ENCODE peak calls at places on chromosomes 2 and 18, in nine cellular contexts. U, W, T, D, G, Q, B, S and N are unnamed samples.

GRCh38 chr18:49024808-49025361 is 74.1 kb upstream of the SMAD7 start:
- DNase-seq in U (no peak), W (no peak), T (no peak), D (no peak), G (no peak), Q (no peak), B (no peak), S (no peak), N (no peak)

GRCh38 chr2:130819915-130820861 is 16.5 kb upstream of the ARHGEF4 start:
- DNase-seq in U (no peak), W (no peak), T (no peak), D (no peak), G (no peak), Q (no peak), B (no peak), S (peak; percentile 46), N (no peak)

GRCh38 chr18:44130365-44130942 is 550.2 kb upstream of the SETBP1 start:
- DNase-seq in U (peak; percentile 57), W (no peak), T (no peak), D (peak; percentile 64), G (peak; percentile 16), Q (no peak), B (no peak), S (peak; percentile 59), N (no peak)

GRCh38 chr2:6986251-6986893 is 69.2 kb downstream of the RNF144A start:
- DNase-seq in U (no peak), W (no peak), T (no peak), D (no peak), G (peak; percentile 93), Q (no peak), B (no peak), S (peak; percentile 57), N (no peak)

GRCh38 chr2:69893684-69894481 is at the start of gene SNRNP27:
- DNase-seq in U (peak; percentile 64), W (peak; percentile 20), T (peak; percentile 60), D (peak; percentile 93), G (peak; percentile 81), Q (peak; percentile 79), B (peak; percentile 87), S (peak; percentile 88), N (peak; percentile 56)

GRCh38 chr2:67388680-67389079 is 8.5 kb upstream of the ETAA1 start:
- DNase-seq in U (no peak), W (no peak), T (no peak), D (no peak), G (no peak), Q (no peak), B (no peak), S (no peak), N (no peak)

GRCh38 chr2:158502984-158503383 is 46.2 kb downstream of the PKP4 start:
- DNase-seq in U (peak; percentile 24), W (no peak), T (no peak), D (peak; percentile 25), G (no peak), Q (no peak), B (no peak), S (peak; percentile 69), N (peak; percentile 55)

GRCh38 chr2:217162533-217162932 is 302.7 kb upstream of the TNP1 start:
- DNase-seq in U (peak; percentile 93), W (no peak), T (no peak), D (peak; percentile 17), G (no peak), Q (no peak), B (no peak), S (peak; percentile 90), N (no peak)

GRCh38 chr2:222912117-222912516 is 51.3 kb downstream of the ACSL3 start:
- DNase-seq in U (no peak), W (peak; percentile 92), T (no peak), D (peak; percentile 41), G (peak; percentile 18), Q (no peak), B (no peak), S (peak; percentile 77), N (no peak)

GRCh38 chr18:24656571-24656971 is 196.1 kb downstream of the HRH4 start:
- DNase-seq in U (no peak), W (no peak), T (no peak), D (no peak), G (no peak), Q (no peak), B (no peak), S (peak; percentile 17), N (no peak)

GRCh38 chr18:34339155-34339554 is 114.4 kb upstream of the NOL4 start:
- DNase-seq in U (no peak), W (no peak), T (no peak), D (peak; percentile 29), G (no peak), Q (no peak), B (no peak), S (no peak), N (no peak)

GRCh38 chr2:7028846-7029245 is 111.6 kb downstream of the RNF144A start:
- DNase-seq in U (no peak), W (no peak), T (no peak), D (no peak), G (no peak), Q (no peak), B (no peak), S (no peak), N (no peak)

GRCh38 chr18:44643004-44643403 is 37.7 kb upstream of the SETBP1 start:
- DNase-seq in U (no peak), W (no peak), T (no peak), D (no peak), G (no peak), Q (no peak), B (no peak), S (no peak), N (no peak)

GRCh38 chr2:34069604-34070003 is 470.5 kb upstream of the FAM98A start:
- DNase-seq in U (no peak), W (no peak), T (no peak), D (no peak), G (no peak), Q (no peak), B (no peak), S (no peak), N (no peak)

GRCh38 chr2:64514018-64514417 is 10.1 kb upstream of the AFTPH start:
- DNase-seq in U (no peak), W (no peak), T (no peak), D (no peak), G (no peak), Q (no peak), B (no peak), S (peak; percentile 28), N (no peak)

GRCh38 chr2:191927319-191927867 is 80.5 kb upstream of the CAVIN2 start:
- DNase-seq in U (peak; percentile 92), W (no peak), T (no peak), D (peak; percentile 61), G (peak; percentile 87), Q (no peak), B (no peak), S (peak; percentile 84), N (no peak)

GRCh38 chr2:63048367-63049171 is 2.1 kb upstream of the OTX1 start:
- DNase-seq in U (no peak), W (no peak), T (no peak), D (no peak), G (no peak), Q (no peak), B (no peak), S (no peak), N (no peak)

GRCh38 chr2:16553222-16553621 is 112.4 kb downstream of the CYRIA start:
- DNase-seq in U (peak; percentile 41), W (no peak), T (no peak), D (peak; percentile 78), G (peak; percentile 41), Q (peak; percentile 45), B (no peak), S (peak; percentile 57), N (no peak)

GRCh38 chr2:28300921-28301341 is 91.7 kb upstream of the FOSL2 start:
- DNase-seq in U (no peak), W (no peak), T (no peak), D (no peak), G (no peak), Q (no peak), B (no peak), S (peak; percentile 77), N (no peak)

GRCh38 chr2:120287183-120288015 is 34.7 kb downstream of the RALB start:
- DNase-seq in U (peak; percentile 80), W (peak; percentile 80), T (no peak), D (no peak), G (peak; percentile 17), Q (no peak), B (no peak), S (peak; percentile 45), N (no peak)

GRCh38 chr2:217775920-217776503 is 226.8 kb downstream of the TNS1 start:
- DNase-seq in U (no peak), W (no peak), T (no peak), D (no peak), G (no peak), Q (no peak), B (no peak), S (no peak), N (no peak)

GRCh38 chr2:7084601-7085000 is 167.4 kb downstream of the RNF144A start:
- DNase-seq in U (no peak), W (no peak), T (no peak), D (no peak), G (no peak), Q (no peak), B (no peak), S (no peak), N (no peak)

GRCh38 chr2:177572236-177572671 is 179.7 kb downstream of the AGPS start:
- DNase-seq in U (no peak), W (no peak), T (no peak), D (peak; percentile 25), G (no peak), Q (no peak), B (no peak), S (peak; percentile 18), N (no peak)

GRCh38 chr18:73881396-73881795 is 266.2 kb downstream of the FBXO15 start:
- DNase-seq in U (no peak), W (no peak), T (no peak), D (no peak), G (no peak), Q (no peak), B (no peak), S (peak; percentile 34), N (no peak)
- H3K27ac ChIP-seq in U (no peak overlapping the region), W (no peak overlapping the region), T (no peak overlapping the region), D (no peak overlapping the region), G (no peak overlapping the region), Q (no peak overlapping the region), B (no peak overlapping the region), S (no peak overlapping the region), N (no peak overlapping the region)

GRCh38 chr18:57784816-57785144 is 18.3 kb downstream of the ATP8B1 start:
- DNase-seq in U (no peak), W (no peak), T (no peak), D (no peak), G (no peak), Q (no peak), B (no peak), S (no peak), N (no peak)
- H3K27ac ChIP-seq in U (peak overlapping the region; percentile 81), W (no peak overlapping the region), T (no peak overlapping the region), D (peak overlapping the region; percentile 97), G (no peak overlapping the region), Q (peak overlapping the region; percentile 37), B (no peak overlapping the region), S (no peak overlapping the region), N (no peak overlapping the region)

GRCh38 chr18:21605218-21605617 is 4.7 kb upstream of the ESCO1 start:
- DNase-seq in U (no peak), W (no peak), T (no peak), D (no peak), G (no peak), Q (no peak), B (no peak), S (peak; percentile 6), N (no peak)
- H3K27ac ChIP-seq in U (no peak overlapping the region), W (peak overlapping the region; percentile 37), T (no peak overlapping the region), D (no peak overlapping the region), G (no peak overlapping the region), Q (no peak overlapping the region), B (no peak overlapping the region), S (no peak overlapping the region), N (no peak overlapping the region)

GRCh38 chr2:230797515-230798495 is 66.9 kb upstream of the ITM2C start:
- DNase-seq in U (peak; percentile 32), W (no peak), T (no peak), D (no peak), G (peak; percentile 56), Q (no peak), B (no peak), S (peak; percentile 40), N (no peak)
- H3K27ac ChIP-seq in U (no peak overlapping the region), W (peak overlapping the region; percentile 47), T (no peak overlapping the region), D (no peak overlapping the region), G (no peak overlapping the region), Q (no peak overlapping the region), B (no peak overlapping the region), S (peak overlapping the region; percentile 8), N (no peak overlapping the region)